ENCODE peak calls at places on chromosomes 12 and 14, in four cellular contexts. A, F, M and P are unnamed samples.

GRCh38 chr14:71733210-71733883 is 198.9 kb upstream of the RGS6 start:
- DNase-seq in M (no peak), F (no peak), A (no peak), P (no peak)

GRCh38 chr12:117331691-117332090 is 29.7 kb downstream of the NOS1 start:
- DNase-seq in F (no peak), M (no peak), A (no peak), P (no peak)

GRCh38 chr12:20268771-20269170 is 99.6 kb upstream of the PDE3A start:
- DNase-seq in M (no peak), A (no peak), F (no peak), P (no peak)

GRCh38 chr12:128784030-128784770 is 39.6 kb downstream of the SLC15A4 start:
- DNase-seq in M (no peak), F (no peak), A (no peak), P (no peak)

GRCh38 chr14:81331229-81332026 is 68.7 kb downstream of the STON2 start:
- DNase-seq in M (no peak), A (no peak), F (no peak), P (no peak)

GRCh38 chr12:131222271-131223139 is 268.8 kb downstream of the ADGRD1 start:
- DNase-seq in M (no peak), A (no peak), F (no peak), P (no peak)

GRCh38 chr12:120677765-120678473 is 9.0 kb upstream of the MLEC start:
- DNase-seq in M (no peak), F (no peak), A (no peak), P (peak; percentile 35)

GRCh38 chr14:93976477-93977057 is at the start of gene ASB2:
- DNase-seq in F (no peak), M (no peak), A (no peak), P (no peak)

GRCh38 chr14:89473569-89473968 is 56.5 kb upstream of the FOXN3 start:
- DNase-seq in A (no peak), F (no peak), M (no peak), P (no peak)

GRCh38 chr14:52012635-52013034 is 23.3 kb downstream of the RTRAF start:
- DNase-seq in F (no peak), M (no peak), A (no peak), P (no peak)

GRCh38 chr14:64400829-64401459 is 12.8 kb downstream of the MTHFD1 start:
- DNase-seq in M (no peak), F (no peak), A (no peak), P (no peak)

GRCh38 chr14:66628646-66629045 is 120.7 kb downstream of the GPHN start:
- DNase-seq in F (no peak), M (no peak), A (no peak), P (no peak)

GRCh38 chr12:75564398-75564797 is 53.0 kb upstream of the KRR1 start:
- DNase-seq in A (no peak), M (no peak), F (no peak), P (peak; percentile 72)

GRCh38 chr12:124273630-124274029 is 21.3 kb upstream of the RFLNA start:
- DNase-seq in F (peak; percentile 38), A (no peak), M (peak; percentile 75), P (no peak)

GRCh38 chr14:21278632-21279031 is 1.3 kb upstream of the RPGRIP1 start:
- DNase-seq in M (no peak), A (no peak), F (no peak), P (no peak)

GRCh38 chr12:124754949-124755800 is 108.5 kb downstream of the SCARB1 start:
- DNase-seq in A (no peak), F (peak; percentile 23), M (peak; percentile 79), P (no peak)

GRCh38 chr12:5177731-5178130 is 134.1 kb downstream of the KCNA5 start:
- DNase-seq in A (no peak), M (no peak), F (no peak), P (no peak)

GRCh38 chr12:51759175-51759574 is 89.3 kb downstream of the FIGNL2 start:
- DNase-seq in A (no peak), F (no peak), M (no peak), P (no peak)

GRCh38 chr12:52454411-52455201 is 2.7 kb upstream of the KRT6B start:
- DNase-seq in A (peak; percentile 70), F (no peak), M (no peak), P (no peak)